ENCODE peak calls at places on chromosomes 16 and 17, in five cellular contexts. One of them, this sample, is unnamed.

GRCh38 chr16:19601083-19601976 is 45.8 kb downstream of the VPS35L start:
- DNase-seq in IMR-90: peak; percentile 36
- DNase-seq in NCI-H82: peak; percentile 65
- DNase-seq in HTR-8/SVneo: peak; percentile 11
- DNase-seq in AG08396: peak; percentile 28
- DNase-seq in this sample: no peak

GRCh38 chr17:37056622-37057021 is 107.9 kb downstream of the AATF start:
- DNase-seq in IMR-90: no peak
- DNase-seq in AG08396: no peak
- DNase-seq in NCI-H82: no peak
- DNase-seq in HTR-8/SVneo: no peak
- DNase-seq in this sample: no peak

GRCh38 chr16:78686601-78687000 is 587.1 kb downstream of the WWOX start:
- DNase-seq in AG08396: no peak
- DNase-seq in HTR-8/SVneo: no peak
- DNase-seq in NCI-H82: no peak
- DNase-seq in IMR-90: no peak
- DNase-seq in this sample: no peak

GRCh38 chr17:81722184-81723120 is 10.4 kb downstream of the SLC25A10 start:
- DNase-seq in NCI-H82: no peak
- DNase-seq in IMR-90: no peak
- DNase-seq in AG08396: no peak
- DNase-seq in HTR-8/SVneo: no peak
- DNase-seq in this sample: no peak

GRCh38 chr17:1693339-1693738 is 8.7 kb upstream of the PRPF8 start:
- DNase-seq in HTR-8/SVneo: no peak
- DNase-seq in AG08396: peak; percentile 27
- DNase-seq in IMR-90: peak; percentile 44
- DNase-seq in NCI-H82: no peak
- DNase-seq in this sample: no peak

GRCh38 chr17:83082435-83082834 is 3.0 kb downstream of the METRNL start:
- DNase-seq in HTR-8/SVneo: no peak
- DNase-seq in NCI-H82: no peak
- DNase-seq in AG08396: no peak
- DNase-seq in IMR-90: no peak
- DNase-seq in this sample: no peak

GRCh38 chr16:88014954-88015805 is 63.9 kb downstream of the BANP start:
- DNase-seq in AG08396: no peak
- DNase-seq in HTR-8/SVneo: no peak
- DNase-seq in IMR-90: no peak
- DNase-seq in NCI-H82: no peak
- DNase-seq in this sample: no peak

GRCh38 chr16:86476956-86477530 is 33.3 kb upstream of the FOXF1 start:
- DNase-seq in AG08396: no peak
- DNase-seq in NCI-H82: no peak
- DNase-seq in HTR-8/SVneo: no peak
- DNase-seq in IMR-90: no peak
- DNase-seq in this sample: no peak

GRCh38 chr16:31487720-31488629 is 5.1 kb downstream of the SLC5A2 start:
- DNase-seq in IMR-90: peak; percentile 28
- DNase-seq in NCI-H82: peak; percentile 69
- DNase-seq in AG08396: peak; percentile 77
- DNase-seq in HTR-8/SVneo: peak; percentile 59
- DNase-seq in this sample: no peak

GRCh38 chr16:51326131-51326856 is 175.2 kb upstream of the SALL1 start:
- DNase-seq in IMR-90: peak; percentile 87
- DNase-seq in AG08396: peak; percentile 47
- DNase-seq in NCI-H82: peak; percentile 36
- DNase-seq in HTR-8/SVneo: no peak
- DNase-seq in this sample: no peak

GRCh38 chr17:32158870-32159585 is 16.7 kb downstream of the RHOT1 start:
- DNase-seq in HTR-8/SVneo: no peak
- DNase-seq in NCI-H82: no peak
- DNase-seq in AG08396: no peak
- DNase-seq in IMR-90: no peak
- DNase-seq in this sample: no peak

GRCh38 chr17:51298508-51299371 is 38.4 kb downstream of the UTP18 start:
- DNase-seq in NCI-H82: peak; percentile 59
- DNase-seq in IMR-90: peak; percentile 54
- DNase-seq in HTR-8/SVneo: peak; percentile 53
- DNase-seq in AG08396: peak; percentile 43
- DNase-seq in this sample: no peak

GRCh38 chr16:46772463-46772862 is 24.3 kb upstream of the MYLK3 start:
- DNase-seq in NCI-H82: no peak
- DNase-seq in AG08396: no peak
- DNase-seq in HTR-8/SVneo: no peak
- DNase-seq in IMR-90: no peak
- DNase-seq in this sample: no peak

GRCh38 chr16:11138769-11139623 is 117.0 kb downstream of the SOCS1 start:
- DNase-seq in IMR-90: peak; percentile 44
- DNase-seq in AG08396: no peak
- DNase-seq in NCI-H82: no peak
- DNase-seq in HTR-8/SVneo: no peak
- DNase-seq in this sample: no peak

GRCh38 chr16:56263711-56264608 is 72.7 kb downstream of the GNAO1 start:
- DNase-seq in IMR-90: no peak
- DNase-seq in HTR-8/SVneo: no peak
- DNase-seq in NCI-H82: peak; percentile 60
- DNase-seq in AG08396: no peak
- DNase-seq in this sample: no peak

GRCh38 chr17:82936768-82937171 is 96.9 kb upstream of the ZNF750 start:
- DNase-seq in IMR-90: no peak
- DNase-seq in HTR-8/SVneo: no peak
- DNase-seq in NCI-H82: no peak
- DNase-seq in AG08396: no peak
- DNase-seq in this sample: no peak

GRCh38 chr16:87384162-87384999 is 805 bp upstream of the FBXO31 start:
- DNase-seq in HTR-8/SVneo: no peak
- DNase-seq in IMR-90: no peak
- DNase-seq in AG08396: peak; percentile 63
- DNase-seq in NCI-H82: peak; percentile 86
- DNase-seq in this sample: no peak

GRCh38 chr17:70503449-70503848 is 334.1 kb downstream of the KCNJ2 start:
- DNase-seq in HTR-8/SVneo: no peak
- DNase-seq in IMR-90: no peak
- DNase-seq in AG08396: no peak
- DNase-seq in NCI-H82: no peak
- DNase-seq in this sample: no peak

GRCh38 chr17:1872976-1873375 is 43.2 kb downstream of the RPA1 start:
- DNase-seq in IMR-90: no peak
- DNase-seq in AG08396: no peak
- DNase-seq in NCI-H82: no peak
- DNase-seq in HTR-8/SVneo: no peak
- DNase-seq in this sample: no peak

GRCh38 chr17:81726004-81726403 is 13.9 kb downstream of the SLC25A10 start:
- DNase-seq in AG08396: no peak
- DNase-seq in NCI-H82: no peak
- DNase-seq in IMR-90: no peak
- DNase-seq in HTR-8/SVneo: no peak
- DNase-seq in this sample: no peak

GRCh38 chr17:28970879-28971278 is 19.6 kb upstream of the PHF12 start:
- DNase-seq in NCI-H82: no peak
- DNase-seq in IMR-90: no peak
- DNase-seq in HTR-8/SVneo: no peak
- DNase-seq in AG08396: no peak
- DNase-seq in this sample: no peak

GRCh38 chr17:45923511-45924268 is 29.3 kb downstream of the MAPT start:
- DNase-seq in AG08396: no peak
- DNase-seq in HTR-8/SVneo: no peak
- DNase-seq in NCI-H82: no peak
- DNase-seq in IMR-90: peak; percentile 12
- DNase-seq in this sample: no peak

GRCh38 chr17:73544333-73544732 is 99.9 kb downstream of the SDK2 start:
- DNase-seq in IMR-90: no peak
- DNase-seq in AG08396: no peak
- DNase-seq in NCI-H82: no peak
- DNase-seq in HTR-8/SVneo: no peak
- DNase-seq in this sample: no peak

GRCh38 chr16:81752225-81752875 is 26.7 kb upstream of the PLCG2 start:
- DNase-seq in IMR-90: no peak
- DNase-seq in HTR-8/SVneo: no peak
- DNase-seq in NCI-H82: no peak
- DNase-seq in AG08396: no peak
- DNase-seq in this sample: no peak